ENCODE peak calls at places on chromosome 20, in five cellular contexts. I is bronchial epithelial cell; L is activated T-helper 1 cell treated with anti-CD3 and anti-CD28 coated beads, Interleukin-2, amount 50 U/mL, for 16 hours; T is stimulated activated CD4-positive, alpha-beta T cell treated with anti-CD3 and anti-CD28 coated beads, Interleukin-15, amount 100 ng/mL, for 1 hour; A is LoVo. Y is an unnamed sample.

GRCh38 chr20:39004508-39004907 is 42.4 kb downstream of the DHX35 start:
- DNase-seq in T (no peak), A (peak), I (peak), L (peak), Y (peak)

GRCh38 chr20:64222851-64223525 is 32.6 kb upstream of the PCMTD2 start:
- DNase-seq in L (no peak), A (no peak), I (no peak), T (no peak), Y (no peak)

GRCh38 chr20:34791289-34792020 is 34.0 kb downstream of the NCOA6 start:
- DNase-seq in L (no peak), A (no peak), T (no peak), I (no peak), Y (no peak)

GRCh38 chr20:47792021-47792618 is 6.8 kb upstream of the SULF2 start:
- DNase-seq in T (no peak), L (no peak), I (peak), A (peak), Y (peak)

GRCh38 chr20:6575912-6576391 is 191.5 kb upstream of the BMP2 start:
- DNase-seq in I (peak), L (no peak), A (no peak), T (no peak), Y (peak)

GRCh38 chr20:21796059-21796458 is 90.6 kb downstream of the PAX1 start:
- DNase-seq in L (no peak), T (no peak), A (no peak), I (no peak), Y (no peak)

GRCh38 chr20:31746068-31746878 is 7.2 kb downstream of the TPX2 start:
- DNase-seq in T (no peak), L (no peak), I (no peak), A (no peak), Y (no peak)

GRCh38 chr20:49909499-49910339 is 5.6 kb downstream of the SPATA2 start:
- DNase-seq in A (no peak), T (no peak), L (no peak), I (no peak), Y (no peak)

GRCh38 chr20:63362426-63363009 is 1.4 kb upstream of the CHRNA4 start:
- DNase-seq in I (no peak), L (no peak), T (no peak), A (no peak), Y (no peak)

GRCh38 chr20:11452326-11452725 is 465.4 kb upstream of the BTBD3 start:
- DNase-seq in L (no peak), A (no peak), T (no peak), I (peak), Y (peak)

GRCh38 chr20:41649489-41649888 is 31.3 kb upstream of the CHD6 start:
- DNase-seq in L (no peak), I (no peak), T (no peak), A (no peak), Y (no peak)

GRCh38 chr20:61109221-61109805 is 142.7 kb upstream of the CDH4 start:
- DNase-seq in A (no peak), L (no peak), I (no peak), T (no peak), Y (no peak)

GRCh38 chr20:17654649-17655285 is 27.3 kb downstream of the RRBP1 start:
- DNase-seq in T (no peak), I (peak), L (no peak), A (no peak), Y (peak)

GRCh38 chr20:44064501-44065400 is 122.2 kb downstream of the JPH2 start:
- DNase-seq in A (no peak), T (no peak), I (no peak), L (no peak), Y (no peak)

GRCh38 chr20:21288587-21289370 is 14.4 kb upstream of the XRN2 start:
- DNase-seq in A (no peak), T (no peak), I (no peak), L (no peak), Y (no peak)

GRCh38 chr20:58228103-58228483 is 360 bp downstream of the ANKRD60 start:
- DNase-seq in I (no peak), T (no peak), A (no peak), L (no peak), Y (no peak)

GRCh38 chr20:18057106-18057993 is at the start of gene OVOL2:
- DNase-seq in A (peak), I (peak), T (no peak), L (no peak), Y (peak)

Y was measured in epithelial cell of esophagus.